ENCODE peak calls at places on chromosome 7, in five cellular contexts. V is AG09319, Q is anterior cingulate cortex, L is AG04450, S is dorsolateral prefrontal cortex. D is an unnamed sample.

GRCh38 chr7:137851361-137851945 is 4.7 kb upstream of the DGKI start:
- DNase-seq in V (no peak), Q (no peak), L (no peak), S (no peak), D (no peak)

GRCh38 chr7:116052006-116052405 is 21.4 kb upstream of the TFEC start:
- DNase-seq in V (no peak), Q (no peak), L (no peak), S (no peak), D (no peak)

GRCh38 chr7:140698477-140698876 is 2.0 kb downstream of the NDUFB2 start:
- DNase-seq in V (no peak), Q (no peak), L (no peak), S (no peak), D (no peak)

GRCh38 chr7:42843209-42843800 is 68.6 kb downstream of the C7orf25 start:
- DNase-seq in V (no peak), Q (no peak), L (no peak), S (no peak), D (no peak)

GRCh38 chr7:7103343-7104313 is 78.7 kb upstream of the C1GALT1 start:
- DNase-seq in V (peak), Q (no peak), L (peak), S (no peak), D (peak)

GRCh38 chr7:44963526-44964290 is 15.1 kb downstream of the MYO1G start:
- DNase-seq in V (no peak), Q (no peak), L (no peak), S (no peak), D (no peak)

GRCh38 chr7:17741426-17741825 is 198.9 kb downstream of the SNX13 start:
- DNase-seq in V (no peak), Q (no peak), L (no peak), S (no peak), D (no peak)

GRCh38 chr7:50970092-50970491 is 187.4 kb upstream of the GRB10 start:
- DNase-seq in V (no peak), Q (no peak), L (no peak), S (no peak), D (no peak)

GRCh38 chr7:111086532-111086931 is 4.4 kb upstream of the LRRN3 start:
- DNase-seq in V (no peak), Q (no peak), L (no peak), S (no peak), D (no peak)

GRCh38 chr7:44134943-44135628 is 6.0 kb downstream of the MYL7 start:
- DNase-seq in V (no peak), Q (no peak), L (no peak), S (no peak), D (no peak)

GRCh38 chr7:31335889-31336201 is 4.7 kb downstream of the NEUROD6 start:
- DNase-seq in V (no peak), Q (no peak), L (no peak), S (no peak), D (no peak)

GRCh38 chr7:38905026-38905759 is 3.8 kb downstream of the VPS41 start:
- DNase-seq in V (no peak), Q (no peak), L (no peak), S (no peak), D (no peak)

GRCh38 chr7:96061844-96062243 is 260.1 kb downstream of the SLC25A13 start:
- DNase-seq in V (no peak), Q (no peak), L (no peak), S (no peak), D (no peak)

GRCh38 chr7:140121321-140121720 is 55.5 kb downstream of the KDM7A start:
- DNase-seq in V (no peak), Q (no peak), L (no peak), S (no peak), D (no peak)

GRCh38 chr7:43431020-43431595 is 151.8 kb upstream of the STK17A start:
- DNase-seq in V (no peak), Q (no peak), L (no peak), S (no peak), D (no peak)

GRCh38 chr7:22821702-22822485 is 755 bp downstream of the TOMM7 start:
- DNase-seq in V (no peak), Q (no peak), L (no peak), S (no peak), D (no peak)

GRCh38 chr7:66859794-66860645 is 61.0 kb upstream of the TMEM248 start:
- DNase-seq in V (no peak), Q (no peak), L (no peak), S (no peak), D (no peak)

GRCh38 chr7:13829914-13830603 is 159.4 kb downstream of the ETV1 start:
- DNase-seq in V (peak), Q (no peak), L (peak), S (no peak), D (no peak)

GRCh38 chr7:143172354-143172753 is 10.9 kb upstream of the TAS2R39 start:
- DNase-seq in V (no peak), Q (no peak), L (no peak), S (no peak), D (no peak)

GRCh38 chr7:45082031-45082830 is 6.5 kb downstream of the NACAD start:
- DNase-seq in V (no peak), Q (peak), L (no peak), S (peak), D (no peak)

GRCh38 chr7:39051707-39052106 is 74.0 kb downstream of the POU6F2 start:
- DNase-seq in V (no peak), Q (no peak), L (no peak), S (no peak), D (no peak)

GRCh38 chr7:28356619-28357018 is 55.7 kb upstream of the CREB5 start:
- DNase-seq in V (no peak), Q (no peak), L (no peak), S (no peak), D (no peak)

GRCh38 chr7:50793115-50793946 is 10.6 kb upstream of the GRB10 start:
- DNase-seq in V (no peak), Q (no peak), L (no peak), S (no peak), D (no peak)

GRCh38 chr7:938546-939185 is 15.8 kb downstream of the ADAP1 start:
- DNase-seq in V (no peak), Q (no peak), L (no peak), S (no peak), D (no peak)

GRCh38 chr7:44187636-44188416 is 1.4 kb downstream of the GCK start:
- DNase-seq in V (no peak), Q (no peak), L (no peak), S (no peak), D (no peak)

GRCh38 chr7:140726304-140726703 is 29.8 kb downstream of the NDUFB2 start:
- DNase-seq in V (no peak), Q (no peak), L (no peak), S (no peak), D (no peak)